ENCODE peak calls at places on chromosomes 3 and 15, in five cellular contexts. Y is stimulated activated CD8-positive, alpha-beta memory T cell treated with anti-CD3 and anti-CD28 coated beads, Interleukin-4, amount 100 ng/mL, for 24 hours; R is SJSA1; T is GM19239; M is colonic mucosa. V is an unnamed sample.

GRCh38 chr3:150255416-150255815 is 152.7 kb upstream of the TSC22D2 start:
- DNase-seq in Y (no peak), R (no peak), T (no peak), M (no peak), V (no peak)

GRCh38 chr3:129984124-129984523 is 9.6 kb downstream of the TRH start:
- DNase-seq in Y (no peak), R (no peak), T (no peak), M (no peak), V (no peak)

GRCh38 chr3:38283810-38284775 is 2.0 kb downstream of the SLC22A14 start:
- DNase-seq in Y (no peak), R (peak; percentile 16), T (no peak), M (no peak), V (no peak)

GRCh38 chr3:189146842-189147241 is 24.9 kb upstream of the TPRG1 start:
- DNase-seq in Y (no peak), R (no peak), T (no peak), M (no peak), V (no peak)

GRCh38 chr3:49673715-49674490 is at the start of gene APEH:
- DNase-seq in Y (peak; percentile 98), R (peak; percentile 98), T (peak; percentile 96), M (peak; percentile 97), V (no peak)

GRCh38 chr3:18090377-18090776 is 334.8 kb downstream of the SATB1 start:
- DNase-seq in Y (no peak), R (no peak), T (no peak), M (no peak), V (no peak)

GRCh38 chr15:50192926-50193595 is 11.1 kb downstream of the SLC27A2 start:
- DNase-seq in Y (no peak), R (no peak), T (no peak), M (no peak), V (no peak)

GRCh38 chr3:152047465-152047864 is 174.0 kb downstream of the SUCNR1 start:
- DNase-seq in Y (no peak), R (no peak), T (no peak), M (no peak), V (no peak)

GRCh38 chr15:60994842-60995495 is 234.1 kb downstream of the RORA start:
- DNase-seq in Y (no peak), R (no peak), T (no peak), M (peak; percentile 26), V (no peak)

GRCh38 chr3:106169351-106169750 is 300.5 kb upstream of the CBLB start:
- DNase-seq in Y (no peak), R (no peak), T (no peak), M (no peak), V (no peak)

GRCh38 chr3:30693470-30694120 is 87.2 kb downstream of the TGFBR2 start:
- DNase-seq in Y (no peak), R (peak; percentile 59), T (peak; percentile 20), M (peak; percentile 47), V (no peak)

GRCh38 chr3:29465836-29466235 is 185.0 kb downstream of the RBMS3 start:
- DNase-seq in Y (no peak), R (no peak), T (no peak), M (no peak), V (no peak)

GRCh38 chr3:15858547-15859506 is 61.0 kb upstream of the ANKRD28 start:
- DNase-seq in Y (peak; percentile 22), R (no peak), T (peak; percentile 71), M (peak; percentile 82), V (no peak)

GRCh38 chr15:38406451-38406850 is 47.5 kb upstream of the FAM98B start:
- DNase-seq in Y (no peak), R (no peak), T (no peak), M (no peak), V (no peak)

GRCh38 chr3:158794936-158795518 is 6.8 kb upstream of the MFSD1 start:
- DNase-seq in Y (no peak), R (no peak), T (no peak), M (no peak), V (no peak)

GRCh38 chr15:90591524-90591923 is 61.8 kb downstream of the CRTC3 start:
- DNase-seq in Y (no peak), R (no peak), T (no peak), M (no peak), V (no peak)

GRCh38 chr3:38004415-38005075 is 14.0 kb downstream of the VILL start:
- DNase-seq in Y (no peak), R (peak; percentile 69), T (no peak), M (peak; percentile 96), V (peak; percentile 32)

GRCh38 chr15:43251185-43251862 is 15.4 kb downstream of the TGM5 start:
- DNase-seq in Y (no peak), R (no peak), T (no peak), M (no peak), V (no peak)

GRCh38 chr3:183252973-183253363 is at the start of gene B3GNT5:
- DNase-seq in Y (peak; percentile 19), R (no peak), T (no peak), M (peak; percentile 92), V (no peak)

GRCh38 chr3:72078661-72079368 is 293.9 kb upstream of the PROK2 start:
- DNase-seq in Y (no peak), R (no peak), T (no peak), M (no peak), V (no peak)

GRCh38 chr3:52555056-52555455 is 18.7 kb downstream of the UQCC5 start:
- DNase-seq in Y (no peak), R (no peak), T (no peak), M (no peak), V (no peak)

GRCh38 chr3:70614111-70614510 is 301.7 kb upstream of the MDFIC2 start:
- DNase-seq in Y (no peak), R (no peak), T (no peak), M (no peak), V (no peak)

GRCh38 chr3:106130384-106131084 is 261.7 kb upstream of the CBLB start:
- DNase-seq in Y (no peak), R (no peak), T (no peak), M (no peak), V (no peak)

GRCh38 chr3:89172150-89172549 is 64.7 kb downstream of the EPHA3 start:
- DNase-seq in Y (no peak), R (no peak), T (no peak), M (no peak), V (no peak)

GRCh38 chr3:31004025-31004678 is 109.7 kb upstream of the GADL1 start:
- DNase-seq in Y (no peak), R (peak; percentile 87), T (no peak), M (no peak), V (peak; percentile 7)

GRCh38 chr3:117962750-117963149 is 1071.9 kb downstream of the IGSF11 start:
- DNase-seq in Y (no peak), R (no peak), T (no peak), M (no peak), V (no peak)

GRCh38 chr3:151044706-151045105 is 40.8 kb upstream of the MED12L start:
- DNase-seq in Y (no peak), R (no peak), T (no peak), M (no peak), V (no peak)

GRCh38 chr3:184099806-184100686 is 3.2 kb downstream of the HTR3E start:
- DNase-seq in Y (no peak), R (peak; percentile 14), T (no peak), M (no peak), V (no peak)

GRCh38 chr3:75232216-75232615 is 431.9 kb upstream of the FRG2C start:
- DNase-seq in Y (no peak), R (no peak), T (no peak), M (no peak), V (no peak)

GRCh38 chr3:53819163-53819868 is 26.9 kb downstream of the CHDH start:
- DNase-seq in Y (no peak), R (no peak), T (no peak), M (no peak), V (no peak)

GRCh38 chr3:150613709-150614480 is 10.8 kb downstream of the SELENOT start:
- DNase-seq in Y (no peak), R (no peak), T (no peak), M (no peak), V (no peak)

GRCh38 chr15:76267077-76267476 is 44.2 kb downstream of the ETFA start:
- DNase-seq in Y (no peak), R (no peak), T (no peak), M (no peak), V (no peak)

GRCh38 chr15:67937153-67937761 is 97.4 kb upstream of the RNU6-1 start:
- DNase-seq in Y (no peak), R (no peak), T (no peak), M (no peak), V (no peak)

GRCh38 chr3:94429517-94429916 is 366.7 kb downstream of the NSUN3 start:
- DNase-seq in Y (no peak), R (no peak), T (no peak), M (no peak), V (no peak)

GRCh38 chr3:43055806-43056770 is 49.8 kb downstream of the POMGNT2 start:
- DNase-seq in Y (no peak), R (no peak), T (no peak), M (no peak), V (no peak)

GRCh38 chr3:153599685-153600084 is 437.7 kb downstream of the RAP2B start:
- DNase-seq in Y (no peak), R (peak; percentile 48), T (no peak), M (no peak), V (peak; percentile 39)

GRCh38 chr3:123658118-123658859 is 73.4 kb upstream of the HACD2 start:
- DNase-seq in Y (no peak), R (no peak), T (no peak), M (peak; percentile 65), V (no peak)

GRCh38 chr15:67997996-67998395 is 56.1 kb upstream of the PIAS1 start:
- DNase-seq in Y (no peak), R (no peak), T (no peak), M (peak; percentile 48), V (no peak)

GRCh38 chr15:78302579-78302978 is 3.2 kb upstream of the SKIC8 start:
- DNase-seq in Y (no peak), R (no peak), T (no peak), M (no peak), V (peak; percentile 56)

V was measured in T1000.